ENCODE peak calls at places on chromosomes 5 and 9, in seven cellular contexts. One of them, this sample, is unnamed.

GRCh38 chr9:120513825-120514598 is 66.0 kb downstream of the CDK5RAP2 start:
- DNase-seq in esophagus squamous epithelium: no peak
- DNase-seq in prostate gland: no peak
- DNase-seq in body of pancreas: no peak
- DNase-seq in transverse colon: no peak
- DNase-seq in Peyer's patch: no peak
- DNase-seq in A549: no peak
- DNase-seq in this sample: no peak

GRCh38 chr9:131677445-131678180 is 62.3 kb downstream of the RAPGEF1 start:
- DNase-seq in body of pancreas: peak
- DNase-seq in prostate gland: no peak
- DNase-seq in A549: no peak
- DNase-seq in esophagus squamous epithelium: no peak
- DNase-seq in transverse colon: peak
- DNase-seq in Peyer's patch: peak
- DNase-seq in this sample: no peak

GRCh38 chr9:96073531-96074284 is 198.2 kb downstream of the ERCC6L2 start:
- DNase-seq in prostate gland: peak
- DNase-seq in Peyer's patch: no peak
- DNase-seq in body of pancreas: peak
- DNase-seq in A549: no peak
- DNase-seq in esophagus squamous epithelium: no peak
- DNase-seq in transverse colon: no peak
- DNase-seq in this sample: no peak

GRCh38 chr9:21473236-21473635 is 8.9 kb downstream of the IFNE start:
- DNase-seq in transverse colon: no peak
- DNase-seq in A549: no peak
- DNase-seq in prostate gland: no peak
- DNase-seq in esophagus squamous epithelium: no peak
- DNase-seq in Peyer's patch: no peak
- DNase-seq in body of pancreas: no peak
- DNase-seq in this sample: no peak

GRCh38 chr5:96324708-96325107 is 108.3 kb downstream of the PCSK1 start:
- DNase-seq in A549: peak
- DNase-seq in body of pancreas: no peak
- DNase-seq in prostate gland: no peak
- DNase-seq in esophagus squamous epithelium: no peak
- DNase-seq in Peyer's patch: no peak
- DNase-seq in transverse colon: no peak
- DNase-seq in this sample: no peak

GRCh38 chr5:9895305-9895650 is 265.1 kb upstream of the TAS2R1 start:
- DNase-seq in Peyer's patch: no peak
- DNase-seq in esophagus squamous epithelium: no peak
- DNase-seq in body of pancreas: no peak
- DNase-seq in transverse colon: no peak
- DNase-seq in prostate gland: no peak
- DNase-seq in A549: no peak
- DNase-seq in this sample: no peak

GRCh38 chr9:29063031-29063430 is 1489.8 kb upstream of the C9orf72 start:
- DNase-seq in esophagus squamous epithelium: no peak
- DNase-seq in transverse colon: no peak
- DNase-seq in body of pancreas: no peak
- DNase-seq in A549: no peak
- DNase-seq in Peyer's patch: no peak
- DNase-seq in prostate gland: no peak
- DNase-seq in this sample: no peak

GRCh38 chr9:112921549-112921948 is 30.9 kb upstream of the SLC46A2 start:
- DNase-seq in body of pancreas: no peak
- DNase-seq in esophagus squamous epithelium: no peak
- DNase-seq in A549: no peak
- DNase-seq in Peyer's patch: no peak
- DNase-seq in transverse colon: no peak
- DNase-seq in prostate gland: no peak
- DNase-seq in this sample: no peak

GRCh38 chr9:108257387-108257786 is 598.4 kb downstream of the ACTL7B start:
- DNase-seq in esophagus squamous epithelium: no peak
- DNase-seq in prostate gland: no peak
- DNase-seq in body of pancreas: no peak
- DNase-seq in A549: no peak
- DNase-seq in Peyer's patch: no peak
- DNase-seq in transverse colon: no peak
- DNase-seq in this sample: no peak

GRCh38 chr9:108254236-108254635 is 601.5 kb downstream of the ACTL7B start:
- DNase-seq in esophagus squamous epithelium: no peak
- DNase-seq in body of pancreas: no peak
- DNase-seq in A549: no peak
- DNase-seq in Peyer's patch: no peak
- DNase-seq in transverse colon: no peak
- DNase-seq in prostate gland: no peak
- DNase-seq in this sample: no peak

GRCh38 chr9:108262836-108263235 is 593.0 kb downstream of the ACTL7B start:
- DNase-seq in Peyer's patch: no peak
- DNase-seq in transverse colon: no peak
- DNase-seq in A549: no peak
- DNase-seq in prostate gland: no peak
- DNase-seq in esophagus squamous epithelium: no peak
- DNase-seq in body of pancreas: no peak
- DNase-seq in this sample: no peak

GRCh38 chr9:108259917-108260675 is 595.7 kb downstream of the ACTL7B start:
- DNase-seq in body of pancreas: no peak
- DNase-seq in transverse colon: no peak
- DNase-seq in A549: no peak
- DNase-seq in esophagus squamous epithelium: no peak
- DNase-seq in Peyer's patch: no peak
- DNase-seq in prostate gland: peak
- DNase-seq in this sample: no peak

DNA sequence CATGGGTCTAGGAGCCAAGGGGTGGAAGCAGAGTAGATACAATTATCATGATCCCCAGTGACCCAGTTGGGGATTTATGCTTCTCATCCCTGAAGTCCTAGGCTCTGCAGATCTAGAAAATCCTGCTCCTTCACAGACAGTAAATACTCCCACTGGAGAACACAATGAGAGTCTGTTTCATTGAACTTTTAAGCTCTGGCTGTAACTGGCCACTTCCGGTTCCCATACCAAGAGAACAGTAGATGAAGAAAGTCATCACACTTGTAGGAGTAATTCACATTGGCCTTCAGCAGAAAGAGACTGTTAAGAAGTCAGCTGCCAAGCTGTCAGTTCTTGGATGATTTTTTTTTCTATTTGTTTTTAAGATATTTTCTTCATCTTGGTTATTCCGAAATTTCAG is 597.1 kb downstream of the ACTL7B start:
- DNase-seq in esophagus squamous epithelium: no peak
- DNase-seq in Peyer's patch: no peak
- DNase-seq in body of pancreas: no peak
- DNase-seq in A549: no peak
- DNase-seq in transverse colon: no peak
- DNase-seq in prostate gland: no peak
- DNase-seq in this sample: no peak
- TF ChIP-seq POLR2A in esophagus squamous epithelium: no peak
- TF ChIP-seq POLR2A in Peyer's patch: no peak
- TF ChIP-seq POLR2A in body of pancreas: no peak
- TF ChIP-seq POLR2A in A549: no peak
- TF ChIP-seq POLR2A in transverse colon: no peak
- TF ChIP-seq POLR2A in prostate gland: no peak
- TF ChIP-seq POLR2A in this sample: no peak

GRCh38 chr9:97505845-97506244 is 4.4 kb downstream of the TMOD1 start:
- DNase-seq in body of pancreas: no peak
- DNase-seq in esophagus squamous epithelium: no peak
- DNase-seq in Peyer's patch: no peak
- DNase-seq in prostate gland: no peak
- DNase-seq in A549: no peak
- DNase-seq in transverse colon: no peak
- DNase-seq in this sample: no peak

GRCh38 chr9:97506264-97506663 is 4.8 kb downstream of the TMOD1 start:
- DNase-seq in A549: no peak
- DNase-seq in body of pancreas: no peak
- DNase-seq in esophagus squamous epithelium: no peak
- DNase-seq in transverse colon: no peak
- DNase-seq in Peyer's patch: no peak
- DNase-seq in prostate gland: no peak
- DNase-seq in this sample: no peak

GRCh38 chr9:97502984-97503861 is 1.8 kb downstream of the TMOD1 start:
- DNase-seq in prostate gland: no peak
- DNase-seq in esophagus squamous epithelium: no peak
- DNase-seq in transverse colon: no peak
- DNase-seq in body of pancreas: peak
- DNase-seq in A549: no peak
- DNase-seq in Peyer's patch: no peak
- DNase-seq in this sample: no peak

GRCh38 chr9:97503862-97504210 is 2.4 kb downstream of the TMOD1 start:
- DNase-seq in Peyer's patch: no peak
- DNase-seq in esophagus squamous epithelium: no peak
- DNase-seq in transverse colon: no peak
- DNase-seq in body of pancreas: no peak
- DNase-seq in prostate gland: no peak
- DNase-seq in A549: no peak
- DNase-seq in this sample: no peak

DNA sequence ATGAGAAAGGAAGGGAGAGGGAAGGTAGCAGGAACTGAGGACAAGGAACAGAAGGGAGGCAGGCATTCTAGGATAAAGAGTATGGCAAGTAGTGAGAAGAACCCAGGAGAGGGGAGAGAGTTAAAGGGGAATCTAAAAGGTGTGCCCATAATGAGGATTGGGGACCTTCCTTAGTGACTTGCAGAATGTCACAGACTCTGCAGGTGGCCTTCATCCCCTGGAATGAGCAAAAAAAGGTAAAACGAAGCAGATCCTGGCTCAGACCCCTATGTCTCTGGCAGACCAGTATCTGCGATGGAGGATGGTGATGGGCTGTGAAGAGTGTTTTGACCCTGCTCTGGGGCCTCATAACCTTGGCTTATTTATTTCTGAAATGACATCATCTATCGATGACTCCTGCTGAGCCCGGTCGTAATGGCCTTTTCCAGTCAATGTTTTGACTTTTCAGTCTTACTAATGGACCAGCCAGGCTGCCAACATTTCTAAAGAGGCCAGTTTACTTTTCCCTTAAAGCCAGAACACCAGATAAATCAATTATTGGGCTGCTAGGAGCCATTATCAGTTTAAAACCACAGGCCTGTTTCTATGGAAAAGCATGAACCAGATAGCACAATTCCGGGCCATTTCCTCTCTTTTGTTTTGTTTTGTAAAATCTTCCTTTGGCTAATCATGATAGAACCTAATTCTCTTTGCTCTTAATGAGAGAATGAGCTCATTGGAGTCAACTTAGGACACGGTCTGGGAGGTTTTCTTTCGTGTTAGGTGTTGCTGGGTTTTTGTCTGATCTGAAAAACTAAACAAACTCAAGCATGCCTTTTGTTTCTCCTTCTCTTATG is 3.1 kb downstream of the TMOD1 start:
- DNase-seq in esophagus squamous epithelium: no peak
- DNase-seq in prostate gland: no peak
- DNase-seq in transverse colon: no peak
- DNase-seq in A549: no peak
- DNase-seq in body of pancreas: peak
- DNase-seq in Peyer's patch: no peak
- DNase-seq in this sample: no peak
- TF ChIP-seq POLR2A in esophagus squamous epithelium: no peak
- TF ChIP-seq POLR2A in prostate gland: no peak
- TF ChIP-seq POLR2A in transverse colon: no peak
- TF ChIP-seq POLR2A in A549: no peak
- TF ChIP-seq POLR2A in body of pancreas: no peak
- TF ChIP-seq POLR2A in Peyer's patch: no peak
- TF ChIP-seq POLR2A in this sample: no peak

DNA sequence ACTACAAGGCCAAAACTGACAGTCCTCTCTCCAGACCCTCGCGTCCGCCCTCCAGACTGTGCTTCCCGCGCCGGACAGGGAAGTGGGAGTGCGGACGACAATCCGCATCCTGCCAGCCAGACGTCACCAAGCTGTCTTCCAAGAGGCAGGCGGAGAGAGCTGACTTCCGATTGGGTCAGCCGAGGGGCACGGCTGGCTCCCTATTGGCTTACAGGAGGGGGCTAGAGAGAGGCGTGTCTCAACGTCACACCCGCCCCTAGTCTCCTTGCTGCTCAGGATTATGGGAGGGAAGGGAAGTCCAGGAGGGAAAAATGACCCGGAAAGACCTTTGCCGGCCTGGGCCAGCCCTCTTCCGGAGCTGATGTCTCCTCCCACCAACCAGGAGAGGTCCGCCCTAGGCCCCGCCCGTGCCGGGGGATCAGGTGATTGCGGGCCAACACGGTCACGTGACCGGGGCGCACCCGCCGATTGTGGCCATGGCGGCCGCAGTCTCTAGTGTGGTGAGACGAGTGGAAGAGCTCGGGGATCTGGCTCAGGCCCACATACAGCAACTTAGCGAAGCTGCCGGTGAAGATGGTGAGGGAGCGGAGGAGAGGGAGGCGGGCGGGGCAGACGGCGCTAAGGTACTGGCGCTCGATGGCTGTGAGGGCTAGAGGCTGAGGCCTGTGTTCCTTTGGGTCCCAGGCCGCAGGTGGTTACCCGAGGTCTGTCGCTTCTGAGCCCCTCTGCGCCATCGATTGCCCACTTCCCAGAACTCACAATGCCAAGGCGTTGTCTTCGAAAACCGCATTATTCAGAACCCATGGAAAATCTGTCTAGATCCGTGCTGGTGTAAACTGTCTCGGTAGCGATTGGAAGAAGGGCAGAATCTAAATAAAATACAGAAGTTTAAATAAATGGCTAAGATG is at the start of gene RIMOC1:
- DNase-seq in prostate gland: peak
- DNase-seq in A549: peak
- DNase-seq in transverse colon: peak
- DNase-seq in esophagus squamous epithelium: peak
- DNase-seq in Peyer's patch: peak
- DNase-seq in body of pancreas: peak
- DNase-seq in this sample: peak
- TF ChIP-seq POLR2A in prostate gland: peak
- TF ChIP-seq POLR2A in A549: peak
- TF ChIP-seq POLR2A in transverse colon: peak
- TF ChIP-seq POLR2A in esophagus squamous epithelium: peak
- TF ChIP-seq POLR2A in Peyer's patch: peak
- TF ChIP-seq POLR2A in body of pancreas: peak
- TF ChIP-seq POLR2A in this sample: peak

GRCh38 chr5:177349762-177350161 is 1.7 kb downstream of the LMAN2 start:
- DNase-seq in Peyer's patch: no peak
- DNase-seq in A549: no peak
- DNase-seq in esophagus squamous epithelium: no peak
- DNase-seq in transverse colon: no peak
- DNase-seq in body of pancreas: no peak
- DNase-seq in prostate gland: no peak
- DNase-seq in this sample: no peak

GRCh38 chr5:177353093-177353492 is 1.6 kb upstream of the LMAN2 start:
- DNase-seq in A549: no peak
- DNase-seq in prostate gland: no peak
- DNase-seq in transverse colon: no peak
- DNase-seq in body of pancreas: no peak
- DNase-seq in Peyer's patch: no peak
- DNase-seq in esophagus squamous epithelium: no peak
- DNase-seq in this sample: no peak

GRCh38 chr5:177350776-177351391 is 584 bp downstream of the LMAN2 start:
- DNase-seq in body of pancreas: no peak
- DNase-seq in esophagus squamous epithelium: no peak
- DNase-seq in Peyer's patch: no peak
- DNase-seq in A549: no peak
- DNase-seq in transverse colon: no peak
- DNase-seq in prostate gland: no peak
- DNase-seq in this sample: no peak

GRCh38 chr5:177349362-177349647 is 2.2 kb downstream of the LMAN2 start:
- DNase-seq in A549: no peak
- DNase-seq in transverse colon: no peak
- DNase-seq in body of pancreas: no peak
- DNase-seq in Peyer's patch: no peak
- DNase-seq in prostate gland: no peak
- DNase-seq in esophagus squamous epithelium: no peak
- DNase-seq in this sample: no peak

DNA sequence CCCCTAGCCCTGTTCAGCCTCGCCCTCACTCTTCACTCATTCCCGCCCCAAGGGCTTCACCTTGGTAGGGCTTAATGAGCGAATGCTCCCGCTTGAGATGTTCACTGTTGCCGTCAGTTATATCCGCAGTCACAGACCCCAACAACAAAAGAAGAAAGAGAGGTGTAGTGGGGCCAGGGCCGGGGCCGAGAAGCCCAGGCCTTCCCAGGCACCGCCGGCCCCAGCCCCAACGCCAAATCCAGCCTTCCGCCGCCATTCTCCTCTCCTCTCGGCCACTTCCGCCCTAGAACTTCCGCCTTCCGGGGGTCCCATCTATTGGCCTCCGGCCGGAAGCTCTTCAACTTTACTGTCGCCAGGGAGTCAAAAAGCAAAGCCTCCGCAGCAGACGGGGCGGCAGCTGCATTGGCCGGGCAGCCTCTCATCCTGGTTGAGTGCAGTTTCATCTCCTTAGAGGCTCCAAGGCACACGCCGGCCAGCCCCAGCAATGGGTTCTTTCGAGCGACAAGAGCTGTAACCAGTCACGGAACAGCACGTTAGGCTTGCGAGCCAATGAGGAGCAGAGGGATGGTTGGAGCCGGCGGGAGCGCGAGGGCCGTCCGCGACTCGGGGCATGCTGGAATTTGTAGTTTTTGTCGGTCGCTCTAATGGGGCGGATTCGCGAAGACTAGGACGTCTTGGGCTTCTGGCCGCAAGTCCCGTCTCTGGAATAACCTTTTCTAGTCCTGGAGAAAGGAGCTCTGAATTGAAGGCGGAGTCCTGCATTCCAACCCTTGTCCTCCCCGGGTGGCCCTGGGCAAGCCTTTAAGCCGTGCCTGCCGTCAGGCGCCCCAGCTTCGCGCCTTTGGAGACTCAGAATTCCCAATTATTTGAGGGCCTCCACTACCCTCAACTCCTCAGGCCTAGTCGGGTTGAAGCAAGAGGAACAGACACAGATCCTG is at the start of gene LMAN2:
- DNase-seq in A549: peak
- DNase-seq in transverse colon: peak
- DNase-seq in prostate gland: peak
- DNase-seq in body of pancreas: peak
- DNase-seq in esophagus squamous epithelium: peak
- DNase-seq in Peyer's patch: peak
- DNase-seq in this sample: peak
- TF ChIP-seq POLR2A in A549: peak
- TF ChIP-seq POLR2A in transverse colon: peak
- TF ChIP-seq POLR2A in prostate gland: no peak
- TF ChIP-seq POLR2A in body of pancreas: peak
- TF ChIP-seq POLR2A in esophagus squamous epithelium: peak
- TF ChIP-seq POLR2A in Peyer's patch: peak
- TF ChIP-seq POLR2A in this sample: no peak